ENCODE peak calls at places on chromosomes 11 and 22, in ten cellular contexts. N, R, M, F, O, D, L, Q, B and C are unnamed samples.

GRCh38 chr22:27885977-27886842 is 32.8 kb downstream of the PITPNB start:
- DNase-seq in F (peak; percentile 98), O (peak; percentile 72), D (peak; percentile 40), R (peak; percentile 58), L (no peak), M (no peak), Q (peak; percentile 60), B (peak; percentile 62), N (peak; percentile 48), C (peak; percentile 46)

GRCh38 chr11:118924591-118925585 is 838 bp downstream of the BCL9L start:
- DNase-seq in M (no peak), D (peak; percentile 66), O (peak; percentile 84), L (peak; percentile 35), R (peak; percentile 78), N (peak; percentile 62), F (peak; percentile 33), B (peak; percentile 72), Q (peak; percentile 76), C (peak; percentile 55)

GRCh38 chr11:528815-529728 is 6.3 kb downstream of the HRAS start:
- DNase-seq in F (no peak), N (no peak), R (peak; percentile 6), O (no peak), M (no peak), L (no peak), B (no peak), Q (no peak), D (no peak), C (no peak)

GRCh38 chr11:42890773-42891172 is 421.0 kb upstream of the API5 start:
- DNase-seq in D (no peak), N (no peak), R (no peak), O (no peak), F (no peak), M (no peak), Q (no peak), L (no peak), B (no peak), C (peak; percentile 28)

GRCh38 chr11:84993386-84993785 is 633.8 kb downstream of the DLG2 start:
- DNase-seq in N (no peak), L (no peak), F (no peak), B (peak; percentile 1), Q (peak; percentile 32), M (no peak), R (peak; percentile 24), D (no peak), O (peak; percentile 75), C (no peak)

GRCh38 chr11:43735931-43736330 is 55.4 kb downstream of the HSD17B12 start:
- DNase-seq in D (no peak), Q (no peak), O (peak; percentile 24), B (no peak), F (peak; percentile 71), R (no peak), M (peak; percentile 7), L (no peak), N (no peak), C (no peak)

GRCh38 chr22:49664371-49664881 is 163.2 kb downstream of the BRD1 start:
- DNase-seq in N (no peak), M (no peak), Q (no peak), B (no peak), R (no peak), O (no peak), F (no peak), L (no peak), D (no peak), C (peak; percentile 35)

GRCh38 chr11:2699185-2699530 is 636 bp downstream of the KCNQ1OT1 start:
- DNase-seq in R (no peak), M (no peak), N (peak; percentile 37), L (peak; percentile 26), F (peak; percentile 9), O (peak; percentile 37), B (peak; percentile 15), Q (peak; percentile 28), D (peak; percentile 30), C (peak; percentile 40)

GRCh38 chr11:28738549-28738948 is 630.4 kb downstream of the METTL15 start:
- DNase-seq in R (no peak), O (no peak), D (no peak), N (no peak), F (peak; percentile 34), L (no peak), M (no peak), B (no peak), Q (no peak), C (no peak)

GRCh38 chr11:45658292-45658991 is 7.0 kb downstream of the CHST1 start:
- DNase-seq in N (no peak), R (peak; percentile 72), F (peak; percentile 45), L (peak; percentile 51), O (peak; percentile 90), Q (peak; percentile 68), D (peak; percentile 77), B (no peak), M (no peak), C (peak; percentile 64)

GRCh38 chr11:115872418-115872817 is 368.2 kb upstream of the CADM1 start:
- DNase-seq in O (no peak), Q (no peak), B (peak; percentile 48), M (no peak), D (no peak), L (no peak), F (no peak), N (no peak), R (no peak), C (no peak)

DNA sequence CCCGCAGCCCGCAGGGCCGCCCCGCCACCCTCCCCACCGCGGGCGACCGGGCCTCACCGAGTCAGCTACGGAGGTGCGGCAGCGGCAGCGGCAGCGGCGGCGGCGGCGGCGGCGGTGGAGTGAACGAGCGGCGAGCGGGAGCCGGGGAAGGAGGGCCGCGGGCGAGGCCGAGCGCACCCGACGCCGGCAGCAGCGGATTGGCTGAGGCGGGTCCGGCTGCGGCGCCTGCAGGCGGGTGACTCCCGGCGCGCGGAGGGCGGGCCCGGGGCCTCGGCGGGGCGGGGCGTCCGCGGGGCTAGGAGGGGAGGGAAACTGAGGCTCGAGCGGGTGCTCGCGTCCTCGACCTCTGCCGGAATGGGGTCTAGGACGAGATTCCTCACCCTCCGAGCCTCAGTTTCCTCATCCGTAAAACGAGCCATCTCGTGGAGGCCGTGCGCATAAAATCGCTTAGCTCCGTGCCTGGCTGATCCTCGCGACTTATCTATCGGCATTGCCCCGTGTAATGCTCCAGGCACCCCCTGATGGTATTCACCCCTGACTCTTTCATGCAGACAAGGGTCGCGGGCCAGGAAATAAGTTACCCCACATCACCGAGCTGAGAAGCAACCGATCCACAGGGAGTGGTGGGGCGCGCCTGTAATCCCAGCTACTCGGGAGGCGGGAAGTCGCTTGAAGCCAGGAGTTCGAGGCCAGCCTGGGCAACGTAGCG is at the start of gene CPT1A:
- DNase-seq in N (peak; percentile 72), M (no peak), D (peak; percentile 64), F (peak; percentile 66), R (peak; percentile 90), Q (peak; percentile 79), L (peak; percentile 80), B (peak; percentile 69), O (peak; percentile 78), C (peak; percentile 77)
- H3K4me1 ChIP-seq in N (peaks cover 18% of the 10 kb centered on the region), M (peaks cover 35% of the 10 kb centered on the region), D (peaks cover 57% of the 10 kb centered on the region), F (peaks cover 24% of the 10 kb centered on the region), R (peaks cover 44% of the 10 kb centered on the region), Q (peaks cover 54% of the 10 kb centered on the region), L (peaks cover 13% of the 10 kb centered on the region), B (peaks cover 37% of the 10 kb centered on the region), O (peaks cover 17% of the 10 kb centered on the region), C (peaks cover 60% of the 10 kb centered on the region)

DNA sequence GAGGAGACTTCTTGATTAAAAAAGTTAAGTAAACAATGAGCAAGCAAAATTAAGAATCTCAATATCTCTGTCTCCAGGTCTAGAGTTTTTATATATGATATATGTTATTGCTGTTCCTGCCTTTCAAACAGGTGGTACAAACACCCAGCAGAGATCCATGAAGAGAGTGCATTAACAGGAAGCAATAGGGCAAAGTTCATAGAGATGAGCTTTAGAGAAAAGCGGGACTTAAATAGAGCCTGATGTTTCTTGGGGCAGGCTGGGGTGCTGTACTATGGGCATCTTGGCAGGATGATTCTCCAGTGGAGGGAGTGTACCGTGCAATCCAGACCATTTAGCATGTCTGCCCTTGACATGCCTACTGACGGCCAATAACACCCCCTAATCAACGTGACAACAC is 6.8 kb downstream of the MAPK1 start:
- DNase-seq in B (no peak), Q (no peak), O (no peak), L (no peak), R (no peak), N (no peak), D (no peak), M (no peak), F (no peak), C (no peak)
- H3K27ac ChIP-seq in B (no peak overlapping the region), Q (peak overlapping the region; percentile 21), O (no peak overlapping the region), L (no peak overlapping the region), R (no peak overlapping the region), N (no peak overlapping the region), D (no peak overlapping the region), M (no peak overlapping the region), F (no peak overlapping the region), C (no peak overlapping the region)

GRCh38 chr11:32893091-32893946 is 708 bp downstream of the QSER1 start:
- DNase-seq in O (peak; percentile 82), R (peak; percentile 86), D (peak; percentile 72), N (peak; percentile 51), B (peak; percentile 80), M (no peak), F (peak; percentile 26), Q (peak; percentile 62), L (peak; percentile 59), C (peak; percentile 78)

GRCh38 chr11:32893947-32894827 is 1.6 kb downstream of the QSER1 start:
- DNase-seq in M (peak; percentile 58), F (peak; percentile 82), Q (peak; percentile 38), N (peak; percentile 52), B (peak; percentile 72), O (peak; percentile 76), R (peak; percentile 69), L (no peak), D (no peak), C (peak; percentile 26)

GRCh38 chr11:32892355-32893090 is at the start of gene QSER1:
- DNase-seq in N (peak; percentile 66), B (peak; percentile 81), M (no peak), D (peak; percentile 50), O (peak; percentile 75), R (peak; percentile 88), F (peak; percentile 41), L (peak; percentile 71), Q (peak; percentile 75), C (peak; percentile 69)

GRCh38 chr11:32897103-32897502 is 4.5 kb downstream of the QSER1 start:
- DNase-seq in N (no peak), R (no peak), L (no peak), O (no peak), D (no peak), F (no peak), M (no peak), B (no peak), Q (no peak), C (no peak)

GRCh38 chr11:32895471-32895870 is 2.9 kb downstream of the QSER1 start:
- DNase-seq in O (no peak), D (no peak), R (no peak), M (no peak), N (no peak), B (no peak), F (no peak), Q (no peak), L (no peak), C (no peak)
- H3K4me3 ChIP-seq in O (peak overlapping the region; percentile 56), D (no peak overlapping the region), R (no peak overlapping the region), M (no peak overlapping the region), N (no peak overlapping the region), B (peak overlapping the region; percentile 86), F (no peak overlapping the region), Q (no peak overlapping the region), L (no peak overlapping the region), C (no peak overlapping the region)

DNA sequence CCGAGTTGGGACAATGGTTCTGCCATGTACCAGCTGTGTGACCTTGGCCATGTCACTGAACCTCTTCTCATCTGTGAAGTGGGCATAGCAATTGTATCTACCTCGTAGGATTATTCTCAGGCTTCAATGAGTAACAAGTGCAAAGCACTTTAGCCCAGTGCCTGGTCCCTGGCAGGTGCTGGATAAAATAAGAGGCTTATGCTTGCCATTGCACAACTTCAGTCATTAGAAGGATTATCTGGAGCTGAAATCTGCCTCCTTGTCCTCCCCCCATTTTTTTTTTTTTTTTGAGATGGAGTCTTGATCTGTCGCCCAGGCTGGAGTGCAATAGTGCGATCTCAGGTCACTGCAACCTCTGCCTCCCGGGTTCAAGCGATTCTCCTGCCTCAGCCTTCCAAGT is 7.2 kb downstream of the SMTNL1 start:
- DNase-seq in Q (no peak), D (no peak), N (no peak), O (no peak), R (no peak), B (no peak), L (no peak), M (no peak), F (no peak), C (no peak)
- H3K4me1 ChIP-seq in Q (no peaks in the 10 kb centered on the region), D (no peaks in the 10 kb centered on the region), N (no peaks in the 10 kb centered on the region), O (peaks cover 16% of the 10 kb centered on the region), R (no peaks in the 10 kb centered on the region), B (peaks cover 9% of the 10 kb centered on the region), L (no peaks in the 10 kb centered on the region), M (peaks cover 9% of the 10 kb centered on the region), F (no peaks in the 10 kb centered on the region), C (no peaks in the 10 kb centered on the region)